ENCODE peak calls at places on chromosomes 16 and 17, in nine cellular contexts. One of them, this sample, is unnamed. For H3K4me1, the result is how much of the 10 kb centered on the place peaks cover.

GRCh38 chr16:73037331-73037745 is 10.6 kb downstream of the ZFHX3 start:
- DNase-seq in left lung: peak
- DNase-seq in foreskin keratinocyte: no peak
- DNase-seq in small intestine: no peak
- DNase-seq in ascending aorta: no peak
- DNase-seq in H9: no peak
- DNase-seq in cardiac muscle cell: no peak
- DNase-seq in neural progenitor cell: no peak
- DNase-seq in body of pancreas: peak
- DNase-seq in this sample: peak

GRCh38 chr16:66152841-66153525 is 213.5 kb upstream of the CDH5 start:
- DNase-seq in body of pancreas: no peak
- DNase-seq in cardiac muscle cell: peak
- DNase-seq in ascending aorta: no peak
- DNase-seq in neural progenitor cell: no peak
- DNase-seq in foreskin keratinocyte: no peak
- DNase-seq in left lung: no peak
- DNase-seq in small intestine: no peak
- DNase-seq in H9: no peak
- DNase-seq in this sample: no peak

GRCh38 chr17:44599298-44600175 is 42.3 kb downstream of the FZD2 start:
- DNase-seq in H9: peak
- DNase-seq in left lung: peak
- DNase-seq in small intestine: no peak
- DNase-seq in cardiac muscle cell: peak
- DNase-seq in body of pancreas: peak
- DNase-seq in ascending aorta: peak
- DNase-seq in foreskin keratinocyte: no peak
- DNase-seq in neural progenitor cell: peak
- DNase-seq in this sample: peak

GRCh38 chr16:17101646-17102045 is 369.1 kb downstream of the XYLT1 start:
- DNase-seq in small intestine: peak
- DNase-seq in foreskin keratinocyte: peak
- DNase-seq in ascending aorta: no peak
- DNase-seq in neural progenitor cell: peak
- DNase-seq in left lung: no peak
- DNase-seq in cardiac muscle cell: no peak
- DNase-seq in body of pancreas: no peak
- DNase-seq in H9: peak
- DNase-seq in this sample: no peak

GRCh38 chr16:67115649-67116048 is 5.9 kb downstream of the PHAF1 start:
- DNase-seq in foreskin keratinocyte: peak
- DNase-seq in left lung: no peak
- DNase-seq in H9: no peak
- DNase-seq in neural progenitor cell: no peak
- DNase-seq in small intestine: no peak
- DNase-seq in ascending aorta: no peak
- DNase-seq in body of pancreas: no peak
- DNase-seq in cardiac muscle cell: peak
- DNase-seq in this sample: peak

GRCh38 chr16:71338193-71338592 is 20.3 kb upstream of the CALB2 start:
- DNase-seq in small intestine: no peak
- DNase-seq in ascending aorta: no peak
- DNase-seq in body of pancreas: no peak
- DNase-seq in foreskin keratinocyte: peak
- DNase-seq in cardiac muscle cell: no peak
- DNase-seq in left lung: no peak
- DNase-seq in neural progenitor cell: no peak
- DNase-seq in H9: no peak
- DNase-seq in this sample: no peak

GRCh38 chr16:25546781-25547180 is 145.0 kb upstream of the HS3ST4 start:
- DNase-seq in left lung: no peak
- DNase-seq in ascending aorta: no peak
- DNase-seq in small intestine: no peak
- DNase-seq in H9: no peak
- DNase-seq in foreskin keratinocyte: no peak
- DNase-seq in cardiac muscle cell: no peak
- DNase-seq in body of pancreas: no peak
- DNase-seq in neural progenitor cell: no peak
- DNase-seq in this sample: no peak

GRCh38 chr17:71902931-71903506 is 217.8 kb upstream of the SOX9 start:
- DNase-seq in cardiac muscle cell: peak
- DNase-seq in body of pancreas: no peak
- DNase-seq in H9: no peak
- DNase-seq in small intestine: no peak
- DNase-seq in neural progenitor cell: no peak
- DNase-seq in foreskin keratinocyte: peak
- DNase-seq in ascending aorta: no peak
- DNase-seq in left lung: no peak
- DNase-seq in this sample: no peak

GRCh38 chr17:8753976-8754440 is 4.3 kb downstream of the SPDYE4 start:
- DNase-seq in small intestine: peak
- DNase-seq in left lung: no peak
- DNase-seq in ascending aorta: no peak
- DNase-seq in neural progenitor cell: no peak
- DNase-seq in body of pancreas: no peak
- DNase-seq in H9: no peak
- DNase-seq in cardiac muscle cell: peak
- DNase-seq in foreskin keratinocyte: peak
- DNase-seq in this sample: no peak

GRCh38 chr17:69175812-69176517 is 34.3 kb upstream of the ABCA6 start:
- DNase-seq in neural progenitor cell: no peak
- DNase-seq in left lung: no peak
- DNase-seq in foreskin keratinocyte: peak
- DNase-seq in body of pancreas: no peak
- DNase-seq in cardiac muscle cell: peak
- DNase-seq in ascending aorta: no peak
- DNase-seq in H9: no peak
- DNase-seq in small intestine: peak
- DNase-seq in this sample: no peak

GRCh38 chr16:706189-707061 is 824 bp upstream of the FBXL16 start:
- DNase-seq in small intestine: no peak
- DNase-seq in ascending aorta: no peak
- DNase-seq in foreskin keratinocyte: no peak
- DNase-seq in neural progenitor cell: peak
- DNase-seq in cardiac muscle cell: no peak
- DNase-seq in H9: no peak
- DNase-seq in left lung: no peak
- DNase-seq in body of pancreas: no peak
- DNase-seq in this sample: no peak

GRCh38 chr16:1377406-1378010 is 25.8 kb downstream of the GNPTG start:
- DNase-seq in small intestine: no peak
- DNase-seq in H9: no peak
- DNase-seq in left lung: no peak
- DNase-seq in neural progenitor cell: no peak
- DNase-seq in cardiac muscle cell: no peak
- DNase-seq in body of pancreas: no peak
- DNase-seq in ascending aorta: no peak
- DNase-seq in foreskin keratinocyte: no peak
- DNase-seq in this sample: no peak

GRCh38 chr16:53111078-53111776 is 56.4 kb downstream of the CHD9 start:
- DNase-seq in cardiac muscle cell: peak
- DNase-seq in neural progenitor cell: no peak
- DNase-seq in body of pancreas: no peak
- DNase-seq in foreskin keratinocyte: no peak
- DNase-seq in small intestine: no peak
- DNase-seq in left lung: no peak
- DNase-seq in H9: no peak
- DNase-seq in ascending aorta: no peak
- DNase-seq in this sample: no peak

GRCh38 chr17:72778161-72779151 is 314.0 kb downstream of the SLC39A11 start:
- DNase-seq in foreskin keratinocyte: no peak
- DNase-seq in H9: no peak
- DNase-seq in ascending aorta: no peak
- DNase-seq in neural progenitor cell: no peak
- DNase-seq in cardiac muscle cell: no peak
- DNase-seq in left lung: no peak
- DNase-seq in small intestine: no peak
- DNase-seq in body of pancreas: no peak
- DNase-seq in this sample: no peak

GRCh38 chr16:56468800-56469199 is 17.4 kb downstream of the OGFOD1 start:
- DNase-seq in body of pancreas: no peak
- DNase-seq in H9: no peak
- DNase-seq in left lung: no peak
- DNase-seq in neural progenitor cell: no peak
- DNase-seq in small intestine: no peak
- DNase-seq in cardiac muscle cell: no peak
- DNase-seq in ascending aorta: no peak
- DNase-seq in foreskin keratinocyte: no peak
- DNase-seq in this sample: no peak

GRCh38 chr16:25692734-25693508 is 1.2 kb downstream of the HS3ST4 start:
- DNase-seq in neural progenitor cell: peak
- DNase-seq in cardiac muscle cell: no peak
- DNase-seq in small intestine: no peak
- DNase-seq in foreskin keratinocyte: no peak
- DNase-seq in body of pancreas: no peak
- DNase-seq in left lung: no peak
- DNase-seq in H9: peak
- DNase-seq in ascending aorta: no peak
- DNase-seq in this sample: no peak

GRCh38 chr16:66713076-66713475 is 16.5 kb upstream of the CMTM4 start:
- DNase-seq in small intestine: no peak
- DNase-seq in ascending aorta: no peak
- DNase-seq in left lung: no peak
- DNase-seq in H9: no peak
- DNase-seq in foreskin keratinocyte: no peak
- DNase-seq in body of pancreas: no peak
- DNase-seq in cardiac muscle cell: no peak
- DNase-seq in neural progenitor cell: no peak
- DNase-seq in this sample: no peak

GRCh38 chr17:68460715-68461114 is 3.4 kb upstream of the WIPI1 start:
- DNase-seq in foreskin keratinocyte: no peak
- DNase-seq in H9: no peak
- DNase-seq in left lung: no peak
- DNase-seq in ascending aorta: no peak
- DNase-seq in body of pancreas: no peak
- DNase-seq in cardiac muscle cell: no peak
- DNase-seq in neural progenitor cell: no peak
- DNase-seq in small intestine: peak
- DNase-seq in this sample: no peak

GRCh38 chr16:72927199-72928088 is 120.5 kb downstream of the ZFHX3 start:
- DNase-seq in small intestine: no peak
- DNase-seq in cardiac muscle cell: peak
- DNase-seq in body of pancreas: peak
- DNase-seq in foreskin keratinocyte: peak
- DNase-seq in H9: no peak
- DNase-seq in neural progenitor cell: no peak
- DNase-seq in left lung: peak
- DNase-seq in ascending aorta: no peak
- DNase-seq in this sample: no peak

GRCh38 chr17:28041844-28042656 is 427 bp upstream of the NLK start:
- DNase-seq in foreskin keratinocyte: no peak
- DNase-seq in H9: no peak
- DNase-seq in left lung: no peak
- DNase-seq in body of pancreas: no peak
- DNase-seq in small intestine: no peak
- DNase-seq in ascending aorta: peak
- DNase-seq in neural progenitor cell: no peak
- DNase-seq in cardiac muscle cell: no peak
- DNase-seq in this sample: no peak

DNA sequence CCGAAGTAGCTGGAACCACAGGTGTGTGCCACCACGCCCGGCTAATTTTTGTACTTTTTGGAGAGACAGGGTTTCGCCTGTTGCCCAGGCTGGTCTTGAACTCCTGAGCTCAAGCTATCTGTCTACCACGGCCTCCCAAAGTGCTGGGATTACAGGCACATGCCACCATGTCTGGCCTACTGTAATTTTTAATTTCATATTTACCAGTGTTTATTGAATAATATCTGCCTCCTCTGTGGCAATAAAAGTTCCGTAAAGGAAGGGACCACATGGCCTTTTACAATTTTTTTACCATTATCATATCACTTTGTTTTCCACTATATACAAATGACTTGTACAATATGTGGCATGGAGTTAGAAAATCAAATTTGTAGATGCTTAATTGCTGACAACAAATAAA is 7.8 kb downstream of the USP31 start:
- DNase-seq in neural progenitor cell: no peak
- DNase-seq in foreskin keratinocyte: no peak
- DNase-seq in ascending aorta: no peak
- DNase-seq in left lung: no peak
- DNase-seq in small intestine: no peak
- DNase-seq in H9: no peak
- DNase-seq in body of pancreas: no peak
- DNase-seq in cardiac muscle cell: no peak
- DNase-seq in this sample: no peak
- H3K4me1 ChIP-seq in neural progenitor cell: under half
- H3K4me1 ChIP-seq in foreskin keratinocyte: under half
- H3K4me1 ChIP-seq in ascending aorta: under half
- H3K4me1 ChIP-seq in left lung: under half
- H3K4me1 ChIP-seq in small intestine: under half
- H3K4me1 ChIP-seq in H9: under half
- H3K4me1 ChIP-seq in body of pancreas: under half
- H3K4me1 ChIP-seq in cardiac muscle cell: under half
- H3K4me1 ChIP-seq in this sample: under half

GRCh38 chr16:75239463-75240122 is 11.8 kb downstream of the BCAR1 start:
- DNase-seq in H9: peak
- DNase-seq in body of pancreas: no peak
- DNase-seq in small intestine: no peak
- DNase-seq in neural progenitor cell: no peak
- DNase-seq in cardiac muscle cell: no peak
- DNase-seq in foreskin keratinocyte: no peak
- DNase-seq in ascending aorta: no peak
- DNase-seq in left lung: no peak
- DNase-seq in this sample: peak
- H3K4me1 ChIP-seq in H9: under half
- H3K4me1 ChIP-seq in body of pancreas: half or more
- H3K4me1 ChIP-seq in small intestine: under half
- H3K4me1 ChIP-seq in neural progenitor cell: under half
- H3K4me1 ChIP-seq in cardiac muscle cell: under half
- H3K4me1 ChIP-seq in foreskin keratinocyte: under half
- H3K4me1 ChIP-seq in ascending aorta: under half
- H3K4me1 ChIP-seq in left lung: under half
- H3K4me1 ChIP-seq in this sample: under half

GRCh38 chr17:21037117-21037803 is 5.6 kb downstream of the USP22 start:
- DNase-seq in left lung: no peak
- DNase-seq in cardiac muscle cell: no peak
- DNase-seq in small intestine: no peak
- DNase-seq in ascending aorta: no peak
- DNase-seq in H9: no peak
- DNase-seq in neural progenitor cell: no peak
- DNase-seq in foreskin keratinocyte: no peak
- DNase-seq in body of pancreas: no peak
- DNase-seq in this sample: no peak
- H3K4me1 ChIP-seq in left lung: half or more
- H3K4me1 ChIP-seq in cardiac muscle cell: half or more
- H3K4me1 ChIP-seq in small intestine: under half
- H3K4me1 ChIP-seq in ascending aorta: under half
- H3K4me1 ChIP-seq in H9: under half
- H3K4me1 ChIP-seq in neural progenitor cell: under half
- H3K4me1 ChIP-seq in foreskin keratinocyte: under half
- H3K4me1 ChIP-seq in body of pancreas: half or more
- H3K4me1 ChIP-seq in this sample: under half

DNA sequence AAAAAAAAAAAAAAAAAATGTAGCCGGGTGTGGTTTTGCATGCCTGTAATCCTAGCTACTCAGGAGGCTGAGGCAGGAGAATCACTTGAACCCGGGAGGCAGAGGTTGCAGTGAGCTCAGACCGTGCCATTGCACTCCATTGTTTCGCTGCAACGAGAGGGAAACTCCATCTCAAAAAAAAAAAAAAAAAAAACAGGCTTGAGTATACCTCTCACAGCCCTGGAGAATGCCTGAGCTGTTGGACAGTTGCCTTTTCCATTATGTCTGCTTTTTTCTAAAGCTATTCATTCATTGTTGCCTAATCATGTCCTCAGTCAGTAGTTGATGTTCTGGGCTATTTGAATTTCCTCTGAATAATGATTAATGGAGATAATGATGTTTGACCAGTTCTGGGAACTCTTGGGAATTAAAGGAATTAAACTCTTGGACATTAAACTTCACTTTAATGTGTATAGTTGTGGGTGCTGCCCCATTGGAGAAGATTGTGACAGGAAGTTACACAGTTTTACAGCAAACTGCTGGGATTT is 11.8 kb downstream of the HMOX2 start:
- DNase-seq in ascending aorta: no peak
- DNase-seq in small intestine: no peak
- DNase-seq in left lung: no peak
- DNase-seq in foreskin keratinocyte: no peak
- DNase-seq in H9: no peak
- DNase-seq in body of pancreas: peak
- DNase-seq in neural progenitor cell: no peak
- DNase-seq in cardiac muscle cell: peak
- DNase-seq in this sample: no peak
- H3K4me1 ChIP-seq in ascending aorta: under half
- H3K4me1 ChIP-seq in small intestine: under half
- H3K4me1 ChIP-seq in left lung: under half
- H3K4me1 ChIP-seq in foreskin keratinocyte: under half
- H3K4me1 ChIP-seq in H9: under half
- H3K4me1 ChIP-seq in body of pancreas: half or more
- H3K4me1 ChIP-seq in neural progenitor cell: under half
- H3K4me1 ChIP-seq in cardiac muscle cell: under half
- H3K4me1 ChIP-seq in this sample: under half

This sample was measured in tibial artery.